ENCODE peak calls at places on chromosomes 12 and 14, in nine cellular contexts. P is adrenal gland, R is vagina, J is IMR-90, C is prostate gland, W is H1, Q is breast epithelium, G is stomach, Z is heart left ventricle. D is an unnamed sample.

GRCh38 chr12:70948236-70948975 is 27.9 kb upstream of the PTPRR start:
- DNase-seq in P (no peak), R (no peak), J (no peak), C (no peak), W (no peak), Q (no peak), G (no peak), Z (no peak), D (no peak)

GRCh38 chr12:13088503-13088902 is 15.0 kb downstream of the GSG1 start:
- DNase-seq in P (no peak), R (no peak), J (no peak), C (no peak), W (peak), Q (no peak), G (no peak), Z (no peak), D (no peak)

GRCh38 chr12:28497889-28498411 is 307.7 kb downstream of the CCDC91 start:
- DNase-seq in P (no peak), R (no peak), J (peak), C (no peak), W (no peak), Q (no peak), G (no peak), Z (no peak), D (no peak)

GRCh38 chr12:94247256-94247655 is 98.9 kb downstream of the PLXNC1 start:
- DNase-seq in P (no peak), R (no peak), J (no peak), C (no peak), W (no peak), Q (no peak), G (no peak), Z (no peak), D (no peak)

GRCh38 chr14:76876076-76876475 is 49.9 kb downstream of the LRRC74A start:
- DNase-seq in P (peak), R (no peak), J (peak), C (peak), W (peak), Q (no peak), G (peak), Z (no peak), D (no peak)

GRCh38 chr12:124763594-124763979 is 100.1 kb downstream of the SCARB1 start:
- DNase-seq in P (no peak), R (no peak), J (no peak), C (no peak), W (no peak), Q (no peak), G (no peak), Z (no peak), D (no peak)

GRCh38 chr14:105925615-105926414 is 399.4 kb downstream of the TMEM121 start:
- DNase-seq in P (no peak), R (no peak), J (no peak), C (no peak), W (no peak), Q (peak), G (no peak), Z (peak), D (no peak)

GRCh38 chr12:4505381-4505986 is 33.2 kb upstream of the RAD51AP1 start:
- DNase-seq in P (no peak), R (no peak), J (peak), C (no peak), W (no peak), Q (no peak), G (no peak), Z (no peak), D (no peak)

GRCh38 chr12:122994140-122994675 is 13.7 kb downstream of the ARL6IP4 start:
- DNase-seq in P (no peak), R (no peak), J (no peak), C (no peak), W (no peak), Q (no peak), G (no peak), Z (peak), D (no peak)

GRCh38 chr12:120720234-120720968 is 5.2 kb upstream of the ACADS start:
- DNase-seq in P (peak), R (no peak), J (peak), C (no peak), W (no peak), Q (no peak), G (no peak), Z (no peak), D (no peak)

GRCh38 chr12:89236748-89237428 is 115.4 kb downstream of the DUSP6 start:
- DNase-seq in P (no peak), R (no peak), J (peak), C (peak), W (no peak), Q (no peak), G (no peak), Z (no peak), D (no peak)

GRCh38 chr14:55240526-55241178 is 30.6 kb upstream of the FBXO34 start:
- DNase-seq in P (no peak), R (no peak), J (peak), C (no peak), W (peak), Q (no peak), G (no peak), Z (no peak), D (no peak)

GRCh38 chr12:31874961-31875608 is 84.1 kb upstream of the RESF1 start:
- DNase-seq in P (peak), R (no peak), J (peak), C (peak), W (no peak), Q (no peak), G (peak), Z (peak), D (peak)

GRCh38 chr12:54404061-54405004 is 14.7 kb downstream of the ITGA5 start:
- DNase-seq in P (peak), R (no peak), J (peak), C (no peak), W (peak), Q (no peak), G (peak), Z (peak), D (no peak)

GRCh38 chr12:132501189-132501940 is 11.4 kb downstream of the FBRSL1 start:
- DNase-seq in P (no peak), R (no peak), J (no peak), C (no peak), W (no peak), Q (no peak), G (no peak), Z (no peak), D (no peak)

GRCh38 chr12:40168001-40168400 is 56.8 kb upstream of the LRRK2 start:
- DNase-seq in P (no peak), R (no peak), J (no peak), C (no peak), W (no peak), Q (no peak), G (no peak), Z (no peak), D (no peak)

GRCh38 chr12:39763894-39764176 is 144.2 kb upstream of the ABCD2 start:
- DNase-seq in P (no peak), R (no peak), J (no peak), C (no peak), W (no peak), Q (no peak), G (no peak), Z (no peak), D (no peak)

GRCh38 chr14:74655597-74656389 is 43.8 kb upstream of the LTBP2 start:
- DNase-seq in P (no peak), R (no peak), J (peak), C (no peak), W (no peak), Q (no peak), G (no peak), Z (no peak), D (no peak)

GRCh38 chr14:59582161-59582560 is 5.5 kb upstream of the CCDC175 start:
- DNase-seq in P (no peak), R (no peak), J (no peak), C (no peak), W (no peak), Q (no peak), G (no peak), Z (no peak), D (no peak)

GRCh38 chr14:83042858-83043257 is 1509.2 kb upstream of the SEL1L start:
- DNase-seq in P (no peak), R (no peak), J (no peak), C (no peak), W (no peak), Q (no peak), G (no peak), Z (no peak), D (no peak)

GRCh38 chr14:92589213-92589852 is 75.8 kb downstream of the RIN3 start:
- DNase-seq in P (no peak), R (no peak), J (peak), C (peak), W (no peak), Q (no peak), G (no peak), Z (no peak), D (no peak)

GRCh38 chr14:75806247-75806876 is 145.3 kb downstream of the TTLL5 start:
- DNase-seq in P (no peak), R (no peak), J (no peak), C (no peak), W (no peak), Q (no peak), G (no peak), Z (no peak), D (no peak)

GRCh38 chr12:26239508-26240328 is 44.3 kb downstream of the SSPN start:
- DNase-seq in P (peak), R (no peak), J (peak), C (peak), W (no peak), Q (peak), G (no peak), Z (peak), D (peak)

GRCh38 chr14:57508756-57509155 is 15.1 kb upstream of the CCDC198 start:
- DNase-seq in P (no peak), R (no peak), J (no peak), C (no peak), W (no peak), Q (no peak), G (no peak), Z (no peak), D (no peak)

GRCh38 chr14:44154889-44155288 is 352.2 kb downstream of the FSCB start:
- DNase-seq in P (no peak), R (no peak), J (no peak), C (no peak), W (no peak), Q (no peak), G (no peak), Z (no peak), D (no peak)

GRCh38 chr12:278046-278445 is 15.4 kb upstream of the SLC6A13 start:
- DNase-seq in P (no peak), R (no peak), J (no peak), C (no peak), W (no peak), Q (no peak), G (no peak), Z (no peak), D (no peak)

GRCh38 chr14:91315844-91316267 is 71.4 kb upstream of the GPR68 start:
- DNase-seq in P (no peak), R (no peak), J (no peak), C (no peak), W (no peak), Q (no peak), G (peak), Z (no peak), D (no peak)

GRCh38 chr12:99435095-99435791 is 212.3 kb upstream of the GARIN6 start:
- DNase-seq in P (no peak), R (no peak), J (no peak), C (no peak), W (no peak), Q (no peak), G (no peak), Z (no peak), D (no peak)

GRCh38 chr12:4824415-4824814 is 85.3 kb upstream of the KCNA1 start:
- DNase-seq in P (no peak), R (no peak), J (peak), C (no peak), W (no peak), Q (no peak), G (no peak), Z (no peak), D (no peak)

GRCh38 chr12:85951823-85952222 is 77.7 kb downstream of the NTS start:
- DNase-seq in P (no peak), R (no peak), J (peak), C (no peak), W (no peak), Q (no peak), G (no peak), Z (no peak), D (no peak)

GRCh38 chr12:92257261-92257660 is 111.6 kb upstream of the BTG1 start:
- DNase-seq in P (no peak), R (no peak), J (no peak), C (no peak), W (no peak), Q (no peak), G (no peak), Z (no peak), D (no peak)

GRCh38 chr12:175250-175649 is 38.7 kb downstream of the SLC6A12 start:
- DNase-seq in P (peak), R (no peak), J (no peak), C (no peak), W (no peak), Q (no peak), G (no peak), Z (peak), D (no peak)

GRCh38 chr12:75807494-75807893 is 224.1 kb downstream of the PHLDA1 start:
- DNase-seq in P (no peak), R (no peak), J (no peak), C (no peak), W (no peak), Q (no peak), G (no peak), Z (no peak), D (no peak)

GRCh38 chr14:32761381-32761968 is 177.2 kb upstream of the NPAS3 start:
- DNase-seq in P (no peak), R (no peak), J (no peak), C (no peak), W (no peak), Q (no peak), G (no peak), Z (no peak), D (no peak)

GRCh38 chr12:132218915-132219314 is 74.7 kb downstream of the NOC4L start:
- DNase-seq in P (peak), R (no peak), J (no peak), C (no peak), W (no peak), Q (no peak), G (no peak), Z (peak), D (no peak)

GRCh38 chr12:32586390-32586789 is 92.7 kb upstream of the DNM1L start:
- DNase-seq in P (no peak), R (no peak), J (peak), C (no peak), W (no peak), Q (no peak), G (no peak), Z (no peak), D (no peak)

GRCh38 chr12:72330291-72330690 is 58.1 kb downstream of the TRHDE start:
- DNase-seq in P (no peak), R (no peak), J (peak), C (no peak), W (no peak), Q (no peak), G (no peak), Z (no peak), D (no peak)

GRCh38 chr12:26466709-26467108 is 271.3 kb downstream of the SSPN start:
- DNase-seq in P (no peak), R (no peak), J (no peak), C (no peak), W (no peak), Q (no peak), G (no peak), Z (no peak), D (no peak)

GRCh38 chr12:69508091-69508490 is 37.9 kb downstream of the FRS2 start:
- DNase-seq in P (no peak), R (no peak), J (no peak), C (no peak), W (no peak), Q (no peak), G (no peak), Z (no peak), D (no peak)
- H3K4me3 ChIP-seq in P (no peak), R (no peak), J (no peak), C (no peak), W (no peak), Q (no peak), G (no peak), Z (no peak), D (no peak)

DNA sequence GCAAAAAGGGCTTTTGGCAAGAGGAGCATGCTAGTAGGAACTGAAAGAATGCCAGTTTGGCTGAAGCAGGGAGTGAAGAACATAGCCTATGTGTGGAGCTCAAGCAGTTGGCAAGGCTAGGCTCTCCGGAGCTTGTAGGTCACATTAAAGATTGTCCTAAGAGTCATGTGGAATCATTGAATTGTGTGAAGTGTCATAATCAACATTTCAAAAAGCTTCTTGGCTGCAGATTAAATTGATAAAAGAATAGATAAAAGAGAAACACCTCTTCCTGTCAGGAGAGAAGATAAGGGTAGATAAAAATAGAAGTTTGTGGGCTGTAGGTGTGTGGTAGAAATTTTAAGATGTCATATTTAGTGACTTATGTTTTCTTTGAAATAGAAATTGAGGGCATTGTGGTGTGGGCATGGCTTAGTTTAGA is 36.1 kb downstream of the CPSF6 start:
- DNase-seq in P (no peak), R (no peak), J (no peak), C (no peak), W (no peak), Q (no peak), G (no peak), Z (no peak), D (no peak)
- TF ChIP-seq POLR2A in P (no peak), R (no peak), J (no peak), C (no peak), W (no peak), Q (no peak), G (no peak), Z (no peak), D (no peak)

DNA sequence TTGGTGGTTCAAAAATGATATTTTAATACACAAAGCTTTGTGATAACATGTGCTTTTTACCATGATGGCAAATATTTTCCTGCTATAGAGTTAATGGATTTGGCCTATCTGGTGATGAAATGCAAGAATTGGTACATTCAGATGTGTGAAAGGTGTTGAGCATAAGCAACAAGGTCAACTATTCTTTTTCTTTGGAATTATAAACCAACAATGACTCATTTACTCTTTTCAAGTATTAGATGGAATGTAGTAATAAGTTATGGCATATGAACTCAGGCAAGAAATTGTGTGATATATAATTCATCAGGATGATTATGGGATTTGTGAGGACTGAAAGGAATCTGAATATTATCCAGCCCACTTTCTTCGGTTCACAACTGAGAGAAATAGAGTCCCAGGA is 471.4 kb downstream of the ETNK1 start:
- DNase-seq in P (no peak), R (no peak), J (no peak), C (no peak), W (no peak), Q (no peak), G (no peak), Z (no peak), D (no peak)
- H3K4me3 ChIP-seq in P (no peak), R (no peak), J (no peak), C (no peak), W (no peak), Q (no peak), G (no peak), Z (no peak), D (no peak)

DNA sequence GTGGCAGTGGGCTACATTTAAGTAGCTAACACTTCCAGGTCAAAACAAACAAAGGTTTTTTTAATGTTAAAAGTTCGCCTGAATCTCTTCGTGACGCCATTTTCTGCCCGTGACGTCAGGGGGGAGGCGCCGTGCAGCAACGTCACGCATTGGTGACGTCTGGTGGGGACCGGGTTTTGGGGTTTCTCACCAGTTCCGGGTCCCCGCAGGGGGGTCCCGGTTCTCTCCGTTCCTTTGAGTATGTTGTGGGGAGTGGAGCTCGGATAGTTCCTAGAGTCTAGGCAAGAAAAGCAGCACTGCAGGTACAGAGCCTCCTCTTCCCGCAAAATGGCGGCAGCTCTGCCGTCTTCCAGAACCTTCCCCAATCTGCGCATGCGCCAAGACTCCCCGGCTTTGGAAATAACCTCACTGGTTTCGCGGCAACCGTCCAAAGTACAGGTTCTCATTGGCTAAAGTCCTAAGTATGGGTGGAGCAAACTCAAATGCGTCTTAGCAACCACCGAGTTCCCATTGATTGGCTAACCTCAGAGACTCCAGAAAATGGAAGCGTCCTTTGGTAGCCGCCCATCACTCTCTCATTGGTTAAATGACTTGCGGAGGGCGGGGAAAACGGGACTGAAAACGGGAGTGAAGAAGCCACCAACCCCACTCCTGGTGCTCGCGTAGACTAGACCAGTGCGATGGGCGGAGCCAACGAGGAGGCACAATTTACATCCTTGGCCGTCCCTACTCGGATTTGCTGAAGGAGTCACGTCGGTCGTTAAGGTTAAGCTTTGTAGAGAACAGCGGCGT is at the start of gene RBM23:
- DNase-seq in P (peak), R (peak), J (peak), C (peak), W (peak), Q (peak), G (peak), Z (peak), D (peak)
- TF ChIP-seq POLR2A in P (peak), R (peak), J (peak), C (peak), W (peak), Q (peak), G (no peak), Z (peak), D (no peak)

GRCh38 chr14:63290741-63291286 is 27.9 kb downstream of the GPHB5 start:
- DNase-seq in P (no peak), R (no peak), J (no peak), C (no peak), W (no peak), Q (no peak), G (no peak), Z (no peak), D (no peak)

GRCh38 chr14:63292805-63293204 is 25.9 kb downstream of the GPHB5 start:
- DNase-seq in P (no peak), R (no peak), J (no peak), C (no peak), W (no peak), Q (no peak), G (no peak), Z (no peak), D (no peak)

GRCh38 chr14:63295991-63296630 is 22.6 kb downstream of the GPHB5 start:
- DNase-seq in P (no peak), R (no peak), J (peak), C (no peak), W (no peak), Q (no peak), G (no peak), Z (no peak), D (no peak)

GRCh38 chr14:63297387-63297786 is 21.3 kb downstream of the GPHB5 start:
- DNase-seq in P (no peak), R (no peak), J (no peak), C (no peak), W (no peak), Q (no peak), G (no peak), Z (no peak), D (no peak)

DNA sequence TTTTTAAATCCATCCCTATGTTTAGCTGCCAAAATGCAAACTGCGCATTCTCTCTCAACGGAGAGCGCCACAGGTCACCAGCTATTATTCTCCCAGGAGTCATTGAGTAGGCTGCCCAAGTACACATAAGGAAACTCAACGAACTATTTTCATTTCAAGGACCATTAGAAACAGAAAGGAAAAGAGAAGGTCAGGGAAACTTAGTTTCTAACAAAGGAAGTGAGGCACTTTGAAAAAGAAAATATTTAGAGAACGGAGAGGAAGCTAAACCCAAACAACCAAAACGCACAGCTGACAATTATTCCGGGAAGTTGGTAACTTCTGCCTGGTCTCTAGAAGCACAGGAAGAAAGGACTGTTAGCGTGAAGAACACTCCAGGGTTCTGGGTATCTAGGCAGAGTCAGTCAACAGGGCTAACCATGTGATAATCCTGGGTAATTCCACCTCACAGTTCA is 23.5 kb downstream of the GPHB5 start:
- DNase-seq in P (no peak), R (no peak), J (no peak), C (no peak), W (no peak), Q (no peak), G (no peak), Z (no peak), D (no peak)
- H3K4me3 ChIP-seq in P (no peak), R (no peak), J (no peak), C (no peak), W (no peak), Q (peak), G (no peak), Z (peak), D (no peak)

GRCh38 chr14:103920981-103921854 is 7.0 kb upstream of the TDRD9 start:
- DNase-seq in P (peak), R (no peak), J (peak), C (peak), W (peak), Q (peak), G (peak), Z (peak), D (peak)
- TF ChIP-seq POLR2A in P (peak), R (no peak), J (peak), C (peak), W (no peak), Q (peak), G (no peak), Z (no peak), D (no peak)